ENCODE peak calls at places on chromosomes 5 and 9, in ten cellular contexts. L is ovary; W is A549; I is mammary epithelial cell; M is CD4-positive, alpha-beta memory T cell; A is small intestine; C is IMR-90; Z is OCI-LY7; B is keratinocyte; R is heart left ventricle. N is an unnamed sample.

GRCh38 chr5:150615141-150615699 is 25.2 kb upstream of the SYNPO start:
- DNase-seq in L (peak; percentile 79), W (no peak), I (peak; percentile 40), M (no peak), A (no peak), C (peak; percentile 64), Z (no peak), B (no peak), R (peak; percentile 79), N (peak; percentile 84)

GRCh38 chr5:11946317-11946716 is 42.1 kb upstream of the CTNND2 start:
- DNase-seq in L (no peak), W (no peak), I (no peak), M (no peak), A (no peak), C (no peak), Z (no peak), B (no peak), R (no peak), N (no peak)

GRCh38 chr9:91056917-91057316 is 255.3 kb downstream of the SYK start:
- DNase-seq in L (no peak), W (no peak), I (peak; percentile 12), M (no peak), A (no peak), C (peak; percentile 60), Z (no peak), B (no peak), R (no peak), N (no peak)

GRCh38 chr9:114372971-114373591 is 14.7 kb downstream of the AKNA start:
- DNase-seq in L (no peak), W (no peak), I (no peak), M (peak; percentile 91), A (peak; percentile 75), C (no peak), Z (peak; percentile 99), B (no peak), R (peak; percentile 67), N (peak; percentile 59)

GRCh38 chr9:107548298-107549142 is 59.0 kb upstream of the KLF4 start:
- DNase-seq in L (peak; percentile 69), W (peak; percentile 78), I (peak; percentile 86), M (no peak), A (no peak), C (peak; percentile 96), Z (no peak), B (no peak), R (peak; percentile 41), N (peak; percentile 53)

GRCh38 chr9:92290785-92291429 is 2.6 kb downstream of the IARS1 start:
- DNase-seq in L (no peak), W (no peak), I (no peak), M (no peak), A (no peak), C (no peak), Z (no peak), B (no peak), R (no peak), N (no peak)

GRCh38 chr5:132641241-132641723 is 16.7 kb upstream of the IL13 start:
- DNase-seq in L (no peak), W (no peak), I (no peak), M (no peak), A (no peak), C (no peak), Z (no peak), B (no peak), R (no peak), N (no peak)

GRCh38 chr5:129745997-129746396 is 1.9 kb upstream of the MINAR2 start:
- DNase-seq in L (no peak), W (no peak), I (no peak), M (no peak), A (no peak), C (no peak), Z (no peak), B (no peak), R (no peak), N (no peak)

GRCh38 chr5:155023320-155023719 is 9.8 kb downstream of the KIF4B start:
- DNase-seq in L (no peak), W (no peak), I (no peak), M (no peak), A (no peak), C (no peak), Z (no peak), B (no peak), R (no peak), N (no peak)

GRCh38 chr5:6449465-6450158 is 953 bp downstream of the UBE2QL1 start:
- DNase-seq in L (no peak), W (no peak), I (no peak), M (no peak), A (no peak), C (no peak), Z (no peak), B (no peak), R (no peak), N (no peak)

GRCh38 chr5:113022661-113023060 is 46.1 kb downstream of the DCP2 start:
- DNase-seq in L (no peak), W (no peak), I (peak; percentile 36), M (peak; percentile 83), A (peak; percentile 54), C (peak; percentile 37), Z (peak; percentile 73), B (no peak), R (no peak), N (no peak)

GRCh38 chr5:67156976-67157583 is 39.5 kb downstream of the CD180 start:
- DNase-seq in L (no peak), W (peak; percentile 47), I (peak; percentile 35), M (peak; percentile 61), A (peak; percentile 42), C (peak; percentile 32), Z (peak; percentile 68), B (no peak), R (no peak), N (peak; percentile 64)

GRCh38 chr5:132019857-132020555 is 8.5 kb upstream of the ACSL6 start:
- DNase-seq in L (no peak), W (no peak), I (peak; percentile 46), M (peak; percentile 82), A (peak; percentile 52), C (no peak), Z (no peak), B (no peak), R (no peak), N (no peak)

GRCh38 chr9:104836235-104836634 is 72.3 kb downstream of the NIPSNAP3B start:
- DNase-seq in L (no peak), W (no peak), I (no peak), M (no peak), A (no peak), C (peak; percentile 15), Z (peak; percentile 12), B (no peak), R (no peak), N (no peak)

GRCh38 chr9:2243666-2244555 is 228.8 kb downstream of the SMARCA2 start:
- DNase-seq in L (no peak), W (no peak), I (no peak), M (no peak), A (no peak), C (no peak), Z (no peak), B (no peak), R (no peak), N (no peak)

GRCh38 chr5:78647411-78647818 is 1.2 kb downstream of the LHFPL2 start:
- DNase-seq in L (peak; percentile 37), W (peak; percentile 52), I (peak; percentile 58), M (no peak), A (peak; percentile 82), C (peak; percentile 47), Z (peak; percentile 49), B (no peak), R (peak; percentile 33), N (peak; percentile 26)
- H3K27ac ChIP-seq in L (peak overlapping the region; percentile 98), W (peak overlapping the region; percentile 99), I (peak overlapping the region; percentile 75), M (no peak overlapping the region), A (peak overlapping the region; percentile 93), C (peak overlapping the region; percentile 96), Z (peak overlapping the region; percentile 4), B (peak overlapping the region; percentile 79), R (peak overlapping the region; percentile 94), N (no peak overlapping the region)

DNA sequence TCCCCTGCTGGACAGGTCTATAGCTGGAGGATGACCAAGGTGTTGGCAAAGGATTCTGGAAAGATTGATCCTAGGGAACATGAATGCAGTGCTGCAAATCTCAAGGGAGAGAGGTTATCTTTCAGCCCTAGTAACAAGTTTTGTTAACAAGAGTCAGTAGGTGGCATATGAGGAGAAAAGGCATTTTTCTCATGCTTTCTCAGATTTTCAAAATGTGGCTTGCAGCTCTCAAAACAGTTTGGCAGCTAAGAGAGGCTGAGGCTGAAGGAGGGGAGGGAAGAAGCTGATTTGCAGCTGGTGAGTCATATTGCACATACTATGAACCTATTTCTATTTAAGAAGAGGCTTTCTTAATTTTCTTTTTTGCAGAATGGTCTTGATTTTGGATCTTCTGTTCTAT is 64.3 kb upstream of the PCA3 start:
- DNase-seq in L (no peak), W (no peak), I (no peak), M (no peak), A (no peak), C (peak; percentile 77), Z (no peak), B (no peak), R (no peak), N (no peak)
- H3K4me1 ChIP-seq in L (no peaks in the 10 kb centered on the region), W (no peaks in the 10 kb centered on the region), I (no peaks in the 10 kb centered on the region), M (no peaks in the 10 kb centered on the region), A (no peaks in the 10 kb centered on the region), C (no peaks in the 10 kb centered on the region), Z (no peaks in the 10 kb centered on the region), B (no peaks in the 10 kb centered on the region), R (no peaks in the 10 kb centered on the region), N (no peaks in the 10 kb centered on the region)

GRCh38 chr5:181170996-181171395 is 23.6 kb downstream of the OR2V2 start:
- DNase-seq in L (no peak), W (no peak), I (no peak), M (no peak), A (no peak), C (peak; percentile 37), Z (no peak), B (no peak), R (no peak), N (no peak)

GRCh38 chr5:181170237-181170830 is 22.9 kb downstream of the OR2V2 start:
- DNase-seq in L (no peak), W (no peak), I (no peak), M (no peak), A (no peak), C (no peak), Z (no peak), B (no peak), R (no peak), N (no peak)

GRCh38 chr5:181166812-181167733 is 19.7 kb downstream of the OR2V2 start:
- DNase-seq in L (no peak), W (no peak), I (no peak), M (no peak), A (no peak), C (no peak), Z (peak; percentile 47), B (no peak), R (no peak), N (no peak)

GRCh38 chr5:181167814-181168488 is 20.6 kb downstream of the OR2V2 start:
- DNase-seq in L (no peak), W (peak; percentile 70), I (no peak), M (no peak), A (no peak), C (no peak), Z (peak; percentile 63), B (no peak), R (no peak), N (no peak)

GRCh38 chr5:181168595-181169118 is 21.3 kb downstream of the OR2V2 start:
- DNase-seq in L (no peak), W (no peak), I (no peak), M (no peak), A (no peak), C (no peak), Z (no peak), B (no peak), R (no peak), N (no peak)
- H3K4me3 ChIP-seq in L (no peak overlapping the region), W (peak overlapping the region; percentile 13), I (no peak overlapping the region), M (no peak overlapping the region), A (no peak overlapping the region), C (no peak overlapping the region), Z (peak overlapping the region; percentile 56), B (no peak overlapping the region), R (no peak overlapping the region), N (no peak overlapping the region)

GRCh38 chr5:81212211-81212687 is 20.9 kb upstream of the CKMT2 start:
- DNase-seq in L (no peak), W (no peak), I (no peak), M (no peak), A (peak; percentile 90), C (no peak), Z (peak; percentile 21), B (no peak), R (no peak), N (no peak)
- H3K27ac ChIP-seq in L (no peak overlapping the region), W (no peak overlapping the region), I (no peak overlapping the region), M (no peak overlapping the region), A (no peak overlapping the region), C (no peak overlapping the region), Z (no peak overlapping the region), B (no peak overlapping the region), R (no peak overlapping the region), N (no peak overlapping the region)

N was measured in right cardiac atrium.